ENCODE peak calls at places on chromosomes 5 and 9, in four cellular contexts. A is amniotic epithelial cell, V is HuH-7, F is kidney epithelial cell. K is an unnamed sample.

GRCh38 chr5:71955718-71956117 is 151.6 kb upstream of the MAP1B start:
- DNase-seq in A (peak; percentile 56), V (no peak), F (no peak), K (no peak)

GRCh38 chr5:142108432-142109355 is at the start of gene NDFIP1:
- DNase-seq in A (peak; percentile 65), V (peak; percentile 66), F (no peak), K (peak; percentile 81)

GRCh38 chr5:153223376-153223775 is 267.1 kb upstream of the GRIA1 start:
- DNase-seq in A (no peak), V (no peak), F (no peak), K (peak; percentile 29)

GRCh38 chr9:130895481-130896232 is 955 bp downstream of the QRFP start:
- DNase-seq in A (no peak), V (no peak), F (no peak), K (no peak)

GRCh38 chr9:82882744-82883143 is 180.2 kb downstream of the RASEF start:
- DNase-seq in A (peak; percentile 4), V (no peak), F (peak; percentile 38), K (peak; percentile 8)

GRCh38 chr9:71683598-71684235 is 84.6 kb downstream of the CEMIP2 start:
- DNase-seq in A (peak; percentile 87), V (no peak), F (no peak), K (peak; percentile 83)

GRCh38 chr5:3324421-3325101 is 271.1 kb upstream of the IRX1 start:
- DNase-seq in A (peak; percentile 1), V (no peak), F (no peak), K (no peak)

GRCh38 chr5:15683332-15683731 is 183.4 kb downstream of the FBXL7 start:
- DNase-seq in A (peak; percentile 26), V (no peak), F (no peak), K (no peak)

GRCh38 chr5:65172486-65173129 is 309.1 kb downstream of the ADAMTS6 start:
- DNase-seq in A (peak; percentile 55), V (no peak), F (peak; percentile 54), K (peak; percentile 90)

GRCh38 chr5:10655041-10655685 is 91.3 kb downstream of the ANKRD33B start:
- DNase-seq in A (no peak), V (no peak), F (no peak), K (no peak)

GRCh38 chr5:140857177-140857986 is 1.7 kb downstream of the PCDHA10 start:
- DNase-seq in A (no peak), V (no peak), F (no peak), K (no peak)

GRCh38 chr5:58259685-58260152 is 200.2 kb downstream of the PLK2 start:
- DNase-seq in A (peak; percentile 89), V (peak; percentile 1), F (peak; percentile 97), K (peak; percentile 97)

GRCh38 chr5:40221796-40222195 is 457.9 kb upstream of the PTGER4 start:
- DNase-seq in A (peak; percentile 55), V (no peak), F (peak; percentile 83), K (peak; percentile 81)

GRCh38 chr9:97046228-97046627 is 7.3 kb upstream of the CTSV start:
- DNase-seq in A (peak; percentile 20), V (no peak), F (peak; percentile 75), K (peak; percentile 17)

GRCh38 chr9:109001275-109001676 is 12.0 kb downstream of the CTNNAL1 start:
- DNase-seq in A (peak; percentile 89), V (no peak), F (peak; percentile 69), K (peak; percentile 92)

GRCh38 chr9:134214395-134214765 is 50.0 kb upstream of the RNU6ATAC start:
- DNase-seq in A (no peak), V (no peak), F (no peak), K (no peak)

GRCh38 chr5:39024884-39025283 is 49.3 kb downstream of the RICTOR start:
- DNase-seq in A (peak; percentile 81), V (no peak), F (no peak), K (no peak)

GRCh38 chr9:73667749-73668148 is 516.1 kb downstream of the ANXA1 start:
- DNase-seq in A (peak; percentile 7), V (peak; percentile 5), F (no peak), K (peak; percentile 38)

GRCh38 chr9:1173986-1174385 is 123.8 kb downstream of the DMRT2 start:
- DNase-seq in A (no peak), V (no peak), F (no peak), K (no peak)

GRCh38 chr5:58502032-58502431 is 10.8 kb downstream of the GAPT start:
- DNase-seq in A (no peak), V (peak; percentile 3), F (no peak), K (no peak)

GRCh38 chr5:4068171-4068570 is 472.5 kb downstream of the IRX1 start:
- DNase-seq in A (no peak), V (no peak), F (no peak), K (no peak)

GRCh38 chr9:28598396-28598795 is 1025.1 kb upstream of the C9orf72 start:
- DNase-seq in A (no peak), V (no peak), F (no peak), K (peak; percentile 1)

GRCh38 chr9:71895122-71895521 is 15.9 kb downstream of the ABHD17B start:
- DNase-seq in A (peak; percentile 52), V (no peak), F (no peak), K (peak; percentile 74)

GRCh38 chr9:137878146-137878941 is 762 bp downstream of the CACNA1B start:
- DNase-seq in A (peak; percentile 2), V (no peak), F (no peak), K (peak; percentile 12)

GRCh38 chr9:3980771-3981170 is 319.1 kb downstream of the GLIS3 start:
- DNase-seq in A (peak; percentile 41), V (no peak), F (peak; percentile 35), K (peak; percentile 43)

GRCh38 chr5:159104058-159104651 is 4.4 kb upstream of the EBF1 start:
- DNase-seq in A (no peak), V (peak; percentile 58), F (no peak), K (peak; percentile 18)

GRCh38 chr5:9265391-9266287 is 280.2 kb downstream of the SEMA5A start:
- DNase-seq in A (peak; percentile 98), V (no peak), F (peak; percentile 72), K (peak; percentile 92)

GRCh38 chr5:39114155-39114554 is 40.0 kb upstream of the RICTOR start:
- DNase-seq in A (no peak), V (no peak), F (no peak), K (no peak)

GRCh38 chr5:149962040-149962439 is 1.5 kb downstream of the SLC26A2 start:
- DNase-seq in A (peak; percentile 76), V (peak; percentile 68), F (no peak), K (peak; percentile 65)

GRCh38 chr5:75337366-75338021 is 474 bp downstream of the HMGCR start:
- DNase-seq in A (peak; percentile 8), V (no peak), F (no peak), K (peak; percentile 22)